ENCODE peak calls at places on chromosomes 13 and 19, in seven cellular contexts. O is mucosa of descending colon; Q is myocyte; S is Jurkat, Clone E6-1; R is SK-MEL-5; H is kidney; G is activated T-helper 1 cell treated with Interleukin-2 at 50 U/mL for 16 hours. W is an unnamed sample.
A peak's percentile ranks its signal among the peaks of the same experiment; 100 is the strongest.

GRCh38 chr19:29372461-29372860 is 153.3 kb upstream of the VSTM2B start:
- DNase-seq in O (no peak), Q (no peak), S (no peak), R (no peak), H (no peak), G (no peak), W (no peak)

GRCh38 chr19:35991731-35992450 is 3.1 kb upstream of the SDHAF1 start:
- DNase-seq in O (no peak), Q (peak; percentile 34), S (no peak), R (no peak), H (no peak), G (no peak), W (no peak)

GRCh38 chr13:48251616-48252081 is 18.6 kb downstream of the ITM2B start:
- DNase-seq in O (no peak), Q (peak; percentile 33), S (no peak), R (no peak), H (no peak), G (no peak), W (no peak)

GRCh38 chr19:48751835-48752510 is 468 bp downstream of the FUT1 start:
- DNase-seq in O (no peak), Q (no peak), S (no peak), R (no peak), H (no peak), G (no peak), W (no peak)

GRCh38 chr13:98557934-98558630 is 18.8 kb downstream of the STK24 start:
- DNase-seq in O (no peak), Q (no peak), S (no peak), R (no peak), H (no peak), G (no peak), W (no peak)

GRCh38 chr19:28118235-28118634 is 1094.7 kb downstream of the UQCRFS1 start:
- DNase-seq in O (no peak), Q (no peak), S (no peak), R (no peak), H (no peak), G (no peak), W (no peak)

GRCh38 chr13:41613471-41613870 is 156.1 kb downstream of the RGCC start:
- DNase-seq in O (no peak), Q (no peak), S (no peak), R (no peak), H (no peak), G (no peak), W (no peak)

GRCh38 chr13:113297370-113297871 is 382 bp downstream of the LAMP1 start:
- DNase-seq in O (peak; percentile 37), Q (no peak), S (no peak), R (peak; percentile 31), H (peak; percentile 89), G (peak; percentile 24), W (peak; percentile 63)

GRCh38 chr19:43618921-43619261 is 538 bp downstream of the ZNF428 start:
- DNase-seq in O (no peak), Q (no peak), S (peak; percentile 78), R (peak; percentile 45), H (no peak), G (no peak), W (no peak)

GRCh38 chr13:27997904-27998522 is 9.5 kb upstream of the URAD start:
- DNase-seq in O (peak; percentile 77), Q (peak; percentile 62), S (peak; percentile 39), R (peak; percentile 82), H (no peak), G (no peak), W (peak; percentile 39)

GRCh38 chr13:95298971-95299627 is 2.2 kb downstream of the ABCC4 start:
- DNase-seq in O (no peak), Q (no peak), S (no peak), R (peak; percentile 19), H (no peak), G (no peak), W (peak; percentile 25)

GRCh38 chr19:30566681-30567420 is 194.7 kb downstream of the ZNF536 start:
- DNase-seq in O (no peak), Q (no peak), S (no peak), R (no peak), H (no peak), G (no peak), W (no peak)

GRCh38 chr19:30649934-30650614 is 277.9 kb downstream of the ZNF536 start:
- DNase-seq in O (peak; percentile 38), Q (peak; percentile 54), S (peak; percentile 42), R (peak; percentile 83), H (no peak), G (no peak), W (peak; percentile 36)

GRCh38 chr13:48500652-48501197 is 32.2 kb downstream of the RCBTB2 start:
- DNase-seq in O (no peak), Q (peak; percentile 65), S (no peak), R (no peak), H (no peak), G (no peak), W (no peak)

GRCh38 chr13:91359566-91359965 is 12.1 kb downstream of the MIR17HG start:
- DNase-seq in O (no peak), Q (no peak), S (no peak), R (no peak), H (no peak), G (no peak), W (no peak)

GRCh38 chr19:43504426-43505185 is at the start of gene PHLDB3:
- DNase-seq in O (peak; percentile 52), Q (peak; percentile 45), S (no peak), R (no peak), H (peak; percentile 88), G (peak; percentile 41), W (no peak)

GRCh38 chr13:103471896-103472295 is 405.7 kb upstream of the SLC10A2 start:
- DNase-seq in O (no peak), Q (no peak), S (no peak), R (no peak), H (no peak), G (no peak), W (no peak)

GRCh38 chr13:37995052-37995451 is 125.5 kb upstream of the TRPC4 start:
- DNase-seq in O (no peak), Q (peak; percentile 8), S (no peak), R (no peak), H (no peak), G (no peak), W (no peak)

GRCh38 chr13:108302279-108302678 is 32.8 kb downstream of the TNFSF13B start:
- DNase-seq in O (no peak), Q (no peak), S (no peak), R (no peak), H (no peak), G (no peak), W (no peak)

GRCh38 chr13:44573790-44574465 is 2.2 kb downstream of the TSC22D1 start:
- DNase-seq in O (peak; percentile 20), Q (peak; percentile 69), S (no peak), R (peak; percentile 76), H (no peak), G (no peak), W (no peak)

GRCh38 chr19:31270897-31271568 is 78.2 kb downstream of the TSHZ3 start:
- DNase-seq in O (no peak), Q (no peak), S (no peak), R (no peak), H (peak; percentile 33), G (no peak), W (no peak)

GRCh38 chr13:99033814-99034213 is 56.0 kb upstream of the DOCK9 start:
- DNase-seq in O (no peak), Q (peak; percentile 73), S (no peak), R (peak; percentile 69), H (no peak), G (no peak), W (no peak)